ENCODE peak calls at places on chromosomes 7 and 10, in five cellular contexts. O, C, J, I and P are unnamed samples.

GRCh38 chr10:75547391-75548298 is 116.2 kb downstream of the LRMDA start:
- DNase-seq in C (no peak), J (peak; percentile 97), I (no peak), O (no peak), P (peak; percentile 82)

GRCh38 chr10:4820804-4821401 is 5.1 kb upstream of the AKR1E2 start:
- DNase-seq in O (no peak), C (no peak), I (no peak), J (peak; percentile 17), P (no peak)

GRCh38 chr7:111238891-111239290 is 148.0 kb downstream of the LRRN3 start:
- DNase-seq in C (no peak), O (no peak), J (peak; percentile 76), I (no peak), P (no peak)

GRCh38 chr10:11687779-11688447 is 54.3 kb upstream of the ECHDC3 start:
- DNase-seq in J (no peak), C (no peak), O (peak; percentile 14), I (no peak), P (no peak)

GRCh38 chr10:71638577-71639411 is 80.8 kb downstream of the C10orf105 start:
- DNase-seq in J (no peak), C (no peak), I (peak; percentile 88), O (peak; percentile 86), P (no peak)

GRCh38 chr10:24957624-24958435 is 5.4 kb upstream of the PRTFDC1 start:
- DNase-seq in I (no peak), C (no peak), O (no peak), J (peak; percentile 92), P (peak; percentile 66)

GRCh38 chr10:112383325-112383724 is 9.4 kb downstream of the ACSL5 start:
- DNase-seq in I (no peak), J (peak; percentile 65), C (no peak), O (peak; percentile 72), P (peak; percentile 45)

GRCh38 chr10:93515071-93515962 is 18.9 kb downstream of the CEP55 start:
- DNase-seq in J (peak; percentile 22), O (no peak), I (no peak), C (no peak), P (no peak)

GRCh38 chr10:24617771-24618396 is 105.8 kb downstream of the ARHGAP21 start:
- DNase-seq in O (peak; percentile 66), J (peak; percentile 5), C (peak; percentile 50), I (no peak), P (peak; percentile 35)

GRCh38 chr7:139095194-139095659 is 14.3 kb downstream of the ZC3HAV1 start:
- DNase-seq in C (peak; percentile 77), I (peak; percentile 91), J (no peak), O (peak; percentile 50), P (no peak)

GRCh38 chr10:22833353-22833752 is 94.5 kb upstream of the ARMC3 start:
- DNase-seq in C (no peak), J (no peak), O (no peak), I (no peak), P (no peak)

GRCh38 chr10:54660397-54660796 is 140.6 kb downstream of the PCDH15 start:
- DNase-seq in I (no peak), C (no peak), J (no peak), O (no peak), P (no peak)

GRCh38 chr10:123295644-123296043 is 141.4 kb downstream of the BUB3 start:
- DNase-seq in C (no peak), J (no peak), O (no peak), I (no peak), P (no peak)

GRCh38 chr10:119306514-119306951 is 99.2 kb downstream of the GRK5 start:
- DNase-seq in J (peak; percentile 35), O (peak; percentile 76), I (peak; percentile 95), C (peak; percentile 76), P (no peak)

GRCh38 chr10:63561421-63561820 is 40.2 kb downstream of the REEP3 start:
- DNase-seq in C (no peak), I (no peak), O (no peak), J (no peak), P (no peak)

GRCh38 chr7:6529643-6530042 is 21.6 kb downstream of the GRID2IP start:
- DNase-seq in I (no peak), C (no peak), J (no peak), O (no peak), P (no peak)

DNA sequence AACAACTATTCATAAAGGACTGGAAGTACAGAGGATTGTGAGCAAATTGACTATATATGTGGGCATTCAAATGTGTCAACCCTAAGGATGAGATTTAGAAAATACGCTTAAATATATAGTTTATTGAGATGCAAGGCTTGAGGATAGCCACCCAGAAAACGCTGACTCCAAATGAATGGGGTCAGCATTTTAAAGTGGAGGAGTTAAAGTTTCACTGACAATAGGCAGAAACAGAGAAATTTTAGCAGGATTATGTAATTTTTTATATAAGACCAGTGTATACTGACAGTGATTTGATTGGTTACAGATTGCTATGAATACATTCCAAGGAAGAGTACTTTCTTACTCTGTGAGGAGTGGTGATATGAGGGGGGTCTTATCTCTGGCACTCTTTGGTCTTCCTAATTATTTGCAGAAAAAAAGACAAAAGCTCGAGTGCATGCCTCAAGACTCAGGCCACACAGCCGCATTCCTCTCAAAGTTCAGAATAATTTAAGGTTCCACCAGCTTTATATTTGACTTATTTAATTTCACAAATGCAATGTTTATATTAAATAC is 38.6 kb upstream of the ARL4A start:
- DNase-seq in C (no peak), I (no peak), J (no peak), O (no peak), P (no peak)
- H3K27ac ChIP-seq in C (no peak overlapping the region), I (no peak overlapping the region), J (no peak overlapping the region), O (no peak overlapping the region), P (no peak overlapping the region)

DNA sequence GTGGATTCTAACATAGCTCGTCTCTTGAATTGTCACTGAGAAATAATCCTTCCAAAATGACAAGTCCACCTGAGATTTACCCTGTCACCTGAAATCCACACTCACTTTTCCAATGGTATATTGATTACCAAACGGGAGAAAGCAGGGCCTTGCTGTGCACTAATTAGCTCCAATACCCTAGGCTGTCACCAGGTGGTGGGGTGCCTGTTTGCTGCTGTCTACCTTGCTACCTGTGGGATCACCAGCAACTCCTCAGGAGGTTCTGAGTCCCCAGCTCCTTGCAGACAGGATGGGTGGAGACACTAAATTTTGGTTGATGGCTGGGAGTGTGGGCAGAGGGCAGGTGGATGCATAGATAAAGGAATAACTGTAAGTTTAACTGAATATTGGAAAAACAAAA is 237.2 kb upstream of the ZNF32 start:
- DNase-seq in O (no peak), J (no peak), C (no peak), I (no peak), P (no peak)
- TF ChIP-seq CTCF in O (no peak), J (no peak), C (no peak), I (no peak), P (peak; percentile 11)

GRCh38 chr7:28138837-28139236 is 41.8 kb downstream of the JAZF1 start:
- DNase-seq in C (no peak), J (no peak), O (no peak), I (no peak), P (no peak)

GRCh38 chr7:28136420-28136819 is 44.2 kb downstream of the JAZF1 start:
- DNase-seq in I (no peak), C (no peak), J (no peak), O (no peak), P (no peak)

GRCh38 chr7:28136885-28137284 is 43.7 kb downstream of the JAZF1 start:
- DNase-seq in J (no peak), I (no peak), O (no peak), C (no peak), P (no peak)

GRCh38 chr7:28135760-28136159 is 44.8 kb downstream of the JAZF1 start:
- DNase-seq in O (no peak), J (no peak), I (no peak), C (no peak), P (no peak)

DNA sequence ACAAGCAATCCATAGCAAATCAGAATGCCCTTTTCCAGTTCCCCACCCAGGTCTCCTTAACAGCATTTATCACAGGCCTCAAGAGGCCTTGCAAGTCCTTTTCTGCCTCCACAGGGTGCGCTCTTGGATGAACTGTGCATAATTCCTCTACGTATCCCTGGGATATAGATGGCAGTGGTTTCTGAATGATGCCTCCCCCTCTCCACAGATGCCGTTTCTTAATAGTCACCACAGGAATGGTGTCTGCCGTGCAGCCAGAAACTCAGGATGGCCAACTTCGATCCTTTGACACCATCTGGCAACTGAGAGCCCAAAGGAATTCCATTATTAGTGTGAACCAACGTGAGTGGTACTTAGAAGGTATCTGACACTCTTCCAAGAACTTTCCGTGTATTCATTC is 43.1 kb downstream of the JAZF1 start:
- DNase-seq in O (no peak), I (no peak), C (no peak), J (peak; percentile 62), P (no peak)
- H3K4me3 ChIP-seq in O (no peak overlapping the region), I (no peak overlapping the region), C (no peak overlapping the region), J (no peak overlapping the region), P (no peak overlapping the region)

GRCh38 chr10:59587083-59587755 is 122.4 kb downstream of the SLC16A9 start:
- DNase-seq in O (peak; percentile 72), J (no peak), I (no peak), C (no peak), P (no peak)

GRCh38 chr10:59588791-59589190 is 120.9 kb downstream of the SLC16A9 start:
- DNase-seq in O (no peak), J (no peak), C (no peak), I (no peak), P (no peak)

GRCh38 chr10:59586407-59586891 is 123.2 kb downstream of the SLC16A9 start:
- DNase-seq in O (no peak), I (no peak), J (no peak), C (no peak), P (no peak)

GRCh38 chr10:59589721-59590120 is 119.9 kb downstream of the SLC16A9 start:
- DNase-seq in J (no peak), I (no peak), C (no peak), O (no peak), P (no peak)

DNA sequence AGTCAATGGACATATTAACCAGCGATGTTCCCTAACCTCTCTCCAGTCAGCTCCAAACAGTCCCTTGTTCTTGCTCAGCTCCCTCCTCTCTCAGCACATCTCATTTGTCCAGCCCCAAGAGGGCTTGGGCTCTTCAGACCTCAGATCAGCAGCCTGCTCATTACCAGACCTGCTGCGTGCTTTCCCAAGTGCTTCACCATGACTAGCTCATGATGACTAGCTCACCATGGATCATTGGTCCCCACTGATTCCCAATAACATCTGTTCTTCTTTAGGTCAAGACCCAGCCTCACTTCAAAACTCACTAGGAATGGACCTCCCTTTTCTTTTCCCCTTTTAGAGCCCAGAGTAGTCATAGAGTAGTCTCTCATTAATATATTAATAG is 121.9 kb downstream of the SLC16A9 start:
- DNase-seq in J (no peak), I (no peak), O (no peak), C (no peak), P (no peak)
- H3K27ac ChIP-seq in J (no peak overlapping the region), I (no peak overlapping the region), O (peak overlapping the region; percentile 52), C (no peak overlapping the region), P (no peak overlapping the region)